ENCODE peak calls at places on chromosome 2, in ten cellular contexts. Q, A, J, W, T, Z, V, P, U and M are unnamed samples.
A peak's percentile ranks its signal among the peaks of the same experiment; 100 is the strongest.

GRCh38 chr2:126643431-126643830 is 12.5 kb upstream of the GYPC start:
- DNase-seq in Q (no peak), A (no peak), J (no peak), W (no peak), T (no peak), Z (no peak), V (no peak), P (no peak), U (no peak), M (no peak)

GRCh38 chr2:42099431-42100173 is 51.8 kb downstream of the PKDCC start:
- DNase-seq in Q (no peak), A (no peak), J (no peak), W (no peak), T (no peak), Z (no peak), V (no peak), P (no peak), U (no peak), M (no peak)

GRCh38 chr2:197453914-197454398 is 604 bp downstream of the COQ10B start:
- DNase-seq in Q (no peak), A (no peak), J (no peak), W (peak; percentile 73), T (no peak), Z (no peak), V (peak; percentile 82), P (no peak), U (no peak), M (peak; percentile 93)

GRCh38 chr2:166773268-166773949 is 114.9 kb upstream of the XIRP2 start:
- DNase-seq in Q (no peak), A (no peak), J (no peak), W (no peak), T (no peak), Z (no peak), V (no peak), P (no peak), U (no peak), M (no peak)

GRCh38 chr2:43044093-43044614 is 182.3 kb downstream of the ZFP36L2 start:
- DNase-seq in Q (peak; percentile 75), A (no peak), J (no peak), W (no peak), T (no peak), Z (no peak), V (no peak), P (no peak), U (no peak), M (peak; percentile 58)

GRCh38 chr2:65358690-65359400 is 73.6 kb downstream of the SPRED2 start:
- DNase-seq in Q (no peak), A (peak; percentile 56), J (no peak), W (no peak), T (no peak), Z (no peak), V (no peak), P (no peak), U (no peak), M (no peak)

GRCh38 chr2:240999001-240999791 is 778 bp downstream of the SNED1 start:
- DNase-seq in Q (peak; percentile 86), A (no peak), J (peak; percentile 38), W (peak; percentile 43), T (no peak), Z (no peak), V (no peak), P (no peak), U (peak; percentile 57), M (peak; percentile 71)

GRCh38 chr2:101763496-101764333 is 66.2 kb downstream of the MAP4K4 start:
- DNase-seq in Q (no peak), A (no peak), J (no peak), W (no peak), T (no peak), Z (peak; percentile 41), V (no peak), P (no peak), U (no peak), M (no peak)

GRCh38 chr2:240179941-240180666 is 39.6 kb upstream of the OTOS start:
- DNase-seq in Q (no peak), A (no peak), J (no peak), W (no peak), T (no peak), Z (no peak), V (peak; percentile 14), P (peak; percentile 13), U (no peak), M (no peak)

GRCh38 chr2:119223521-119224390 is at the start of gene STEAP3:
- DNase-seq in Q (peak; percentile 93), A (peak; percentile 14), J (peak; percentile 86), W (peak; percentile 87), T (no peak), Z (peak; percentile 67), V (peak; percentile 72), P (peak; percentile 90), U (peak; percentile 82), M (peak; percentile 81)

GRCh38 chr2:119222863-119223520 is 642 bp upstream of the STEAP3 start:
- DNase-seq in Q (no peak), A (no peak), J (no peak), W (no peak), T (no peak), Z (no peak), V (no peak), P (no peak), U (no peak), M (no peak)

GRCh38 chr2:119225926-119226325 is 2.3 kb downstream of the STEAP3 start:
- DNase-seq in Q (no peak), A (no peak), J (no peak), W (no peak), T (no peak), Z (no peak), V (no peak), P (no peak), U (no peak), M (no peak)

GRCh38 chr2:119225084-119225864 is 1.6 kb downstream of the STEAP3 start:
- DNase-seq in Q (no peak), A (no peak), J (peak; percentile 51), W (peak; percentile 31), T (no peak), Z (no peak), V (no peak), P (no peak), U (no peak), M (no peak)

DNA sequence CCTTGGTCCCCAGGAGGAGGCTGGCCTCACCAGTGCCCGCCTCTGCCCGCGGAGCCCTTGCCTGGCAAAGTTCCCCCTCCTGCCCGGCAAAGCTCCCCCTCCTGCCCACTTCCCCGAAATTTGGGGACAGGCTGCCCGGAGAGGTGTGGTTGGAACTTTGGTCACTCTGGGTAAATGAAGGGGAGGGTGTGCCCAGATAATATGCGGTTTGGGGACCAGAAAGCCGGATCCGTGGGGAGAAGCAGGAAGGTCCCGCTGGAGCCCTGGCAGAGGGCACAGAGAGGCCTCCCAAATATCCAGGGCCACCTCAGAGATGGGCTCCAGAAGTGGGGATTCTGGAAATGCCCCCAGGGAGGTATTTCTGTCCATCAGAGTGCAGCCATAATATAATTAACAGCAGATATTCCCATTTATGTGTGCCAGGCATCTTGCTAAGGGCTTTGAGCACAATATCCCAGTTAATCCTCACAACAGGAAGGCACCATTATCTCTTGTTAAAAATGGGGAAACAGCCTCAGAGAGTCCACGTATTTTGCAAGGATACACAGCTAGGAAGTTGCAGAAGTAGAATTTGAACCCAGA is 848 bp downstream of the STEAP3 start:
- DNase-seq in Q (no peak), A (no peak), J (no peak), W (no peak), T (no peak), Z (no peak), V (no peak), P (peak; percentile 65), U (no peak), M (no peak)
- H3K27ac ChIP-seq in Q (no peak overlapping the region), A (no peak overlapping the region), J (no peak overlapping the region), W (peak overlapping the region; percentile 62), T (no peak overlapping the region), Z (peak overlapping the region; percentile 84), V (no peak overlapping the region), P (no peak overlapping the region), U (peak overlapping the region; percentile 24), M (no peak overlapping the region)

GRCh38 chr2:1518501-1518821 is 105.2 kb downstream of the TPO start:
- DNase-seq in Q (no peak), A (no peak), J (no peak), W (no peak), T (no peak), Z (no peak), V (no peak), P (no peak), U (no peak), M (no peak)
- H3K27ac ChIP-seq in Q (no peak overlapping the region), A (no peak overlapping the region), J (no peak overlapping the region), W (no peak overlapping the region), T (peak overlapping the region; percentile 39), Z (no peak overlapping the region), V (no peak overlapping the region), P (no peak overlapping the region), U (no peak overlapping the region), M (no peak overlapping the region)

DNA sequence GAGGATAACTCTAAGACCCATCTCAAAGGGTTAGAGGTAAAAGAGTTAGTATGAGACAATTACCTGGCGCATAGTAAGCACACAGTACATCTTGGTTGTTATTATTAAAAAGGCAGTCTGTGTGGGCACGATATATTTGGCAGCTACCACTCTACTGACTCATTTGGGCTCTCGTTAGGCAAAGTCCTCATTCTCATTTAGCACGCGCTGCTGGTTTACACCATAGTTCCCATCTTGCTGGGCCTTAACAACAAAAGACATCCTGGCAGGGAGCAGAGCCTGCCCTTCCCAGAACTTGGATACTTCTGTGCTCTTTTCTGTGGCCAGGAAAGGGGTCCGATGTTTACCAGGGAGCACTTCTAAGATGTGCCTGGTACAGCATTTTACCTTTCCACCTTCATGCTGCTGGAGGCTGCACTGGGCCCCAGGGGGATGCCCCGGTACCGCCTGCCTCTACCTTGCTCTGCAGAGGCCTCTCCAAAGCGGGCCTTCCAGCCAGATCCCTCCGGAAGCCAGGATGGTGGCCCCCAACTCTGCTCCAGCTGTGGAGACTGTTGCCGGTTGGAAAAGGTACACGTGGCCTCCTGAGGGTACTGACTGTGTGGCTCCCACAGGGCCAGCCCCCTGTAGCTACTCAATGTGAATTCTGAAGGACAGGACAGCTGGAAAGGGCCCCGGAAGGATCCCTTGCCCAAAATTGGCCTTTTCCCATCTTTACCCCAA is 15.0 kb downstream of the GLI2 start:
- DNase-seq in Q (no peak), A (no peak), J (no peak), W (no peak), T (no peak), Z (no peak), V (no peak), P (no peak), U (no peak), M (peak; percentile 37)
- H3K27ac ChIP-seq in Q (no peak overlapping the region), A (peak overlapping the region; percentile 60), J (peak overlapping the region; percentile 51), W (no peak overlapping the region), T (no peak overlapping the region), Z (no peak overlapping the region), V (no peak overlapping the region), P (no peak overlapping the region), U (no peak overlapping the region), M (no peak overlapping the region)

DNA sequence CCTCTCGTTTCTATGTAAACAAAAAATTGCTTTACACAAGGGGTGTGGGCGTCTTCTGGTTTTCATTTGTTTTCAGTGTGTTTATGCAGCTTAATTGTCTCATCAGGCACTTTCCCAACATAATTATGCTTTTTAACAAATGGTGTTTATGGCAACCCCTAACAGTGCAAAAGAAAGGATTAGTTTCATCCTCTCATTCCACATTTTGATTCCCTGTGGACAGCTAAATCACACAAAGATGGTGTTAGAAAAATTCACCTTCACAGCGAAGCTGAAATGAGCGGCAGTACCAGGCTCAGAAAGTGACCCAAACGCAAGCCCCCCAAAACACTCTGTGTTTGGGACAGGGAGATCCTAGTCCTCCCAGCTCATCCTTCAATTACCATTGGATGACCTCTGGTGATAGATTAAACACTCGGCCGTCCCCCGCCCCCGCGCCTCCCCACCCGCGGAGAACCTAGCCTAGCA is 708 bp downstream of the FTCDNL1 start:
- DNase-seq in Q (no peak), A (no peak), J (no peak), W (no peak), T (no peak), Z (no peak), V (no peak), P (no peak), U (no peak), M (no peak)
- H3K27ac ChIP-seq in Q (no peak overlapping the region), A (no peak overlapping the region), J (no peak overlapping the region), W (no peak overlapping the region), T (no peak overlapping the region), Z (peak overlapping the region; percentile 88), V (no peak overlapping the region), P (no peak overlapping the region), U (peak overlapping the region; percentile 61), M (peak overlapping the region; percentile 72)